ENCODE peak calls at places on chromosomes 11 and 22, in five cellular contexts. D is A172, R is LHCN-M2, G is activated T-cell treated with anti-CD3 and anti-CD28 coated beads for 1 hour, K is iris pigment epithelial cell. J is an unnamed sample.

GRCh38 chr11:57648791-57649735 is 649 bp downstream of the YPEL4 start:
- DNase-seq in G (no peak), K (no peak), D (peak), R (no peak), J (no peak)

GRCh38 chr11:13949876-13950275 is 12.6 kb upstream of the SPON1 start:
- DNase-seq in G (no peak), R (no peak), K (no peak), D (no peak), J (no peak)

GRCh38 chr11:69966583-69966835 is 111.6 kb upstream of the ANO1 start:
- DNase-seq in K (no peak), G (no peak), R (no peak), D (no peak), J (no peak)

GRCh38 chr11:47573321-47573720 is 5.4 kb downstream of the KBTBD4 start:
- DNase-seq in K (no peak), D (no peak), R (no peak), G (no peak), J (no peak)

GRCh38 chr11:109130910-109131309 is 291.1 kb upstream of the C11orf87 start:
- DNase-seq in R (no peak), G (no peak), D (no peak), K (no peak), J (no peak)

GRCh38 chr11:95501761-95502266 is 270.8 kb upstream of the SESN3 start:
- DNase-seq in R (no peak), G (no peak), D (no peak), K (no peak), J (no peak)

GRCh38 chr22:50208430-50208938 is 7.7 kb downstream of the SELENOO start:
- DNase-seq in G (no peak), K (no peak), R (no peak), D (no peak), J (no peak)

GRCh38 chr11:78432956-78433355 is 15.3 kb upstream of the GAB2 start:
- DNase-seq in K (peak), G (no peak), D (no peak), R (no peak), J (no peak)

GRCh38 chr11:1869427-1870325 is 16.8 kb downstream of the LSP1 start:
- DNase-seq in G (no peak), K (no peak), R (peak), D (no peak), J (peak)

GRCh38 chr22:20153945-20154344 is 3.1 kb upstream of the CCDC188 start:
- DNase-seq in G (no peak), K (no peak), R (no peak), D (no peak), J (no peak)

GRCh38 chr22:30744224-30744623 is 49.5 kb downstream of the OSBP2 start:
- DNase-seq in K (no peak), G (no peak), D (no peak), R (no peak), J (no peak)

GRCh38 chr22:49705631-49706352 is 121.9 kb downstream of the BRD1 start:
- DNase-seq in R (no peak), G (no peak), K (no peak), D (no peak), J (no peak)